ENCODE peak calls at places on chromosomes 4 and X, in eight cellular contexts. P is uterus; I is effector memory CD8-positive, alpha-beta T cell; A is stimulated activated CD8-positive, alpha-beta memory T cell treated with anti-CD3 and anti-CD28 coated beads, Interleukin-7, amount 100 ng/mL, for 1 hour; F is keratinocyte; D is right cardiac atrium; M is Ammon's horn; G is stimulated activated CD4-positive, alpha-beta T cell treated with anti-CD3 and anti-CD28 coated beads, Interleukin-15, amount 100 ng/mL, for 1 hour. L is an unnamed sample.

GRCh38 chrX:6041630-6042029 is 187.0 kb downstream of the NLGN4X start:
- DNase-seq in P (no peak), I (no peak), A (no peak), F (no peak), D (no peak), M (no peak), G (no peak), L (no peak)

GRCh38 chrX:68894513-68895338 is 65.9 kb downstream of the EFNB1 start:
- DNase-seq in P (peak), I (no peak), A (no peak), F (no peak), D (peak), M (peak), G (no peak), L (peak)

GRCh38 chrX:20089845-20090244 is 26.9 kb downstream of the MAP7D2 start:
- DNase-seq in P (no peak), I (no peak), A (no peak), F (no peak), D (no peak), M (no peak), G (no peak), L (no peak)

GRCh38 chr4:46993075-46994006 is at the start of gene GABRA4:
- DNase-seq in P (no peak), I (no peak), A (no peak), F (no peak), D (peak), M (peak), G (no peak), L (no peak)

GRCh38 chrX:44291468-44292116 is 51.9 kb downstream of the EFHC2 start:
- DNase-seq in P (no peak), I (no peak), A (no peak), F (no peak), D (no peak), M (no peak), G (no peak), L (no peak)

GRCh38 chr4:10403633-10404445 is 53.4 kb downstream of the ZNF518B start:
- DNase-seq in P (no peak), I (no peak), A (no peak), F (no peak), D (no peak), M (peak), G (no peak), L (no peak)

GRCh38 chr4:98939892-98940298 is 11.0 kb upstream of the EIF4E start:
- DNase-seq in P (peak), I (no peak), A (no peak), F (no peak), D (no peak), M (peak), G (no peak), L (no peak)

GRCh38 chr4:124757121-124757520 is 44.6 kb upstream of the ANKRD50 start:
- DNase-seq in P (no peak), I (no peak), A (no peak), F (no peak), D (no peak), M (no peak), G (no peak), L (no peak)

GRCh38 chrX:23732704-23733103 is 10.4 kb downstream of the ACOT9 start:
- DNase-seq in P (no peak), I (no peak), A (no peak), F (no peak), D (no peak), M (no peak), G (no peak), L (no peak)

GRCh38 chrX:70041993-70042392 is 7.7 kb downstream of the AWAT2 start:
- DNase-seq in P (no peak), I (no peak), A (no peak), F (no peak), D (no peak), M (no peak), G (no peak), L (no peak)

GRCh38 chrX:44897539-44897938 is 24.6 kb downstream of the KDM6A start:
- DNase-seq in P (no peak), I (no peak), A (no peak), F (no peak), D (no peak), M (no peak), G (no peak), L (no peak)

GRCh38 chr4:56757270-56757746 is 64.2 kb downstream of the SPINK2 start:
- DNase-seq in P (no peak), I (peak), A (no peak), F (no peak), D (no peak), M (no peak), G (no peak), L (no peak)

L was measured in ascending aorta.